ENCODE peak calls at places on chromosomes 12 and 14, in ten cellular contexts. S is erythroblast; F is foreskin fibroblast; E is endothelial cell; B is GM10248; D is HFFc6; A is NCI-H2081; X is fibroblast of mammary gland; C is activated T-helper 1 cell treated with anti-CD3 and anti-CD28 coated beads, Interleukin-12 subunit alpha, Interleukin-12 subunit beta, Interleukin-2, Interleukin-4 antibody, amounts not matched to agents 30 ng/mL and 10 ng/mL and 1 ng/mL, durations not matched to agents 14 hours and 24 hours and 36 hours; Q is HuH-7.5. R is an unnamed sample.

GRCh38 chr14:91997492-91997891 is 42.4 kb downstream of the TRIP11 start:
- DNase-seq in S (peak; percentile 26), F (peak; percentile 18), E (no peak), B (no peak), D (peak; percentile 40), A (no peak), X (peak; percentile 49), C (no peak), Q (no peak), R (no peak)

GRCh38 chr14:78530078-78530477 is 359.9 kb downstream of the NRXN3 start:
- DNase-seq in S (peak; percentile 43), F (no peak), E (peak; percentile 66), B (no peak), D (no peak), A (no peak), X (peak; percentile 22), C (no peak), Q (no peak), R (no peak)

GRCh38 chr12:44225128-44225527 is 389.2 kb downstream of the TMEM117 start:
- DNase-seq in S (no peak), F (no peak), E (no peak), B (no peak), D (no peak), A (no peak), X (peak; percentile 2), C (no peak), Q (no peak), R (no peak)

GRCh38 chr14:58131386-58131785 is 20.6 kb downstream of the ARMH4 start:
- DNase-seq in S (no peak), F (no peak), E (no peak), B (no peak), D (no peak), A (no peak), X (peak; percentile 40), C (no peak), Q (no peak), R (no peak)

GRCh38 chr12:4379410-4379809 is at the start of gene FGF23:
- DNase-seq in S (no peak), F (peak; percentile 14), E (peak; percentile 34), B (no peak), D (no peak), A (no peak), X (peak; percentile 36), C (no peak), Q (peak; percentile 22), R (no peak)

GRCh38 chr12:10184261-10184843 is 5.5 kb downstream of the TMEM52B start:
- DNase-seq in S (no peak), F (peak; percentile 30), E (no peak), B (no peak), D (no peak), A (no peak), X (peak; percentile 69), C (no peak), Q (no peak), R (no peak)

GRCh38 chr14:104843442-104844305 is 21.4 kb upstream of the CEP170B start:
- DNase-seq in S (no peak), F (no peak), E (peak; percentile 49), B (peak; percentile 9), D (no peak), A (no peak), X (no peak), C (no peak), Q (no peak), R (no peak)

GRCh38 chr12:48818831-48819590 is 715 bp downstream of the CACNB3 start:
- DNase-seq in S (no peak), F (no peak), E (peak; percentile 56), B (no peak), D (no peak), A (no peak), X (no peak), C (no peak), Q (no peak), R (no peak)

GRCh38 chr12:62006076-62006732 is 254.0 kb upstream of the USP15 start:
- DNase-seq in S (peak; percentile 68), F (peak; percentile 15), E (peak; percentile 32), B (peak; percentile 44), D (peak; percentile 22), A (peak; percentile 27), X (peak; percentile 48), C (no peak), Q (peak; percentile 57), R (no peak)

GRCh38 chr14:96682401-96682800 is 114.8 kb upstream of the VRK1 start:
- DNase-seq in S (no peak), F (no peak), E (no peak), B (no peak), D (no peak), A (no peak), X (no peak), C (no peak), Q (no peak), R (no peak)

GRCh38 chr12:32102234-32102633 is 4.4 kb upstream of the BICD1 start:
- DNase-seq in S (no peak), F (no peak), E (no peak), B (no peak), D (no peak), A (no peak), X (peak; percentile 76), C (no peak), Q (no peak), R (no peak)

GRCh38 chr12:5556946-5557673 is 125.2 kb downstream of the NTF3 start:
- DNase-seq in S (no peak), F (no peak), E (no peak), B (no peak), D (no peak), A (no peak), X (no peak), C (no peak), Q (no peak), R (no peak)

GRCh38 chr12:26610774-26611173 is 222.2 kb downstream of the ITPR2 start:
- DNase-seq in S (no peak), F (no peak), E (no peak), B (no peak), D (no peak), A (no peak), X (no peak), C (no peak), Q (no peak), R (no peak)

GRCh38 chr14:41785696-41786095 is 179.0 kb downstream of the LRFN5 start:
- DNase-seq in S (no peak), F (no peak), E (no peak), B (no peak), D (no peak), A (peak; percentile 75), X (peak; percentile 3), C (no peak), Q (no peak), R (no peak)

GRCh38 chr14:69999246-69999645 is 120.0 kb downstream of the SMOC1 start:
- DNase-seq in S (no peak), F (no peak), E (no peak), B (no peak), D (no peak), A (peak; percentile 98), X (peak; percentile 76), C (no peak), Q (no peak), R (no peak)

GRCh38 chr14:92615451-92615850 is 101.9 kb downstream of the RIN3 start:
- DNase-seq in S (no peak), F (no peak), E (no peak), B (peak; percentile 45), D (no peak), A (no peak), X (no peak), C (peak; percentile 68), Q (no peak), R (peak; percentile 75)

GRCh38 chr14:71165121-71165574 is 257.9 kb downstream of the PCNX1 start:
- DNase-seq in S (no peak), F (no peak), E (no peak), B (no peak), D (peak; percentile 26), A (no peak), X (no peak), C (no peak), Q (no peak), R (no peak)

GRCh38 chr12:43740511-43741100 is 18.0 kb downstream of the PUS7L start:
- DNase-seq in S (no peak), F (no peak), E (no peak), B (no peak), D (no peak), A (no peak), X (peak; percentile 7), C (no peak), Q (no peak), R (no peak)

GRCh38 chr14:104768437-104769323 is 15.7 kb downstream of the SIVA1 start:
- DNase-seq in S (peak; percentile 91), F (peak; percentile 71), E (peak; percentile 99), B (peak; percentile 93), D (peak; percentile 80), A (peak; percentile 77), X (peak; percentile 71), C (peak; percentile 86), Q (peak; percentile 79), R (peak; percentile 84)

GRCh38 chr14:58100735-58101368 is 51.2 kb downstream of the ARMH4 start:
- DNase-seq in S (no peak), F (peak; percentile 52), E (no peak), B (no peak), D (peak; percentile 38), A (no peak), X (peak; percentile 75), C (no peak), Q (no peak), R (no peak)

GRCh38 chr12:80107221-80107620 is 7.9 kb downstream of the OTOGL start:
- DNase-seq in S (no peak), F (no peak), E (no peak), B (no peak), D (peak; percentile 56), A (no peak), X (peak; percentile 30), C (no peak), Q (no peak), R (no peak)

GRCh38 chr14:103109789-103110415 is 13.4 kb upstream of the TNFAIP2 start:
- DNase-seq in S (no peak), F (peak; percentile 52), E (no peak), B (no peak), D (peak; percentile 62), A (no peak), X (peak; percentile 81), C (no peak), Q (no peak), R (no peak)

GRCh38 chr14:67819563-67820411 is at the start of gene RAD51B:
- DNase-seq in S (peak; percentile 91), F (peak; percentile 67), E (peak; percentile 80), B (peak; percentile 88), D (peak; percentile 78), A (peak; percentile 86), X (peak; percentile 84), C (peak; percentile 83), Q (peak; percentile 70), R (peak; percentile 84)

GRCh38 chr12:22787557-22787956 is 162.6 kb downstream of the ETNK1 start:
- DNase-seq in S (no peak), F (no peak), E (no peak), B (no peak), D (no peak), A (no peak), X (peak; percentile 38), C (no peak), Q (no peak), R (no peak)

GRCh38 chr14:67977468-67978034 is 158.0 kb downstream of the RAD51B start:
- DNase-seq in S (no peak), F (no peak), E (no peak), B (no peak), D (no peak), A (no peak), X (no peak), C (no peak), Q (no peak), R (no peak)

GRCh38 chr14:77098470-77099353 is 654 bp downstream of the CIPC start:
- DNase-seq in S (peak; percentile 72), F (no peak), E (peak; percentile 25), B (no peak), D (no peak), A (peak; percentile 34), X (no peak), C (peak; percentile 11), Q (no peak), R (peak; percentile 20)

GRCh38 chr12:92141585-92142244 is 3.9 kb downstream of the BTG1 start:
- DNase-seq in S (peak; percentile 31), F (no peak), E (no peak), B (no peak), D (no peak), A (no peak), X (no peak), C (no peak), Q (no peak), R (no peak)

GRCh38 chr12:109949089-109949488 is 47.1 kb downstream of the GIT2 start:
- DNase-seq in S (no peak), F (peak; percentile 76), E (no peak), B (no peak), D (peak; percentile 37), A (no peak), X (peak; percentile 65), C (no peak), Q (peak; percentile 74), R (no peak)